ENCODE peak calls at places on chromosomes 6 and 20, in four cellular contexts. W is globus pallidus, T is AG10803, C is fibroblast of gingiva. D is an unnamed sample.
A peak's percentile ranks its signal among the peaks of the same experiment; 100 is the strongest.

GRCh38 chr6:41963371-41963770 is 21.8 kb upstream of the CCND3 start:
- DNase-seq in W (no peak), T (no peak), C (no peak), D (no peak)

GRCh38 chr6:92110390-92110789 is 1309.0 kb downstream of the EPHA7 start:
- DNase-seq in W (no peak), T (no peak), C (no peak), D (no peak)

GRCh38 chr6:130968486-130968885 is 94.6 kb downstream of the EPB41L2 start:
- DNase-seq in W (no peak), T (peak; percentile 46), C (no peak), D (no peak)

GRCh38 chr20:33744773-33745385 is 13.1 kb downstream of the ZNF341 start:
- DNase-seq in W (no peak), T (no peak), C (no peak), D (no peak)

GRCh38 chr6:119174879-119175817 is 96.7 kb upstream of the FAM184A start:
- DNase-seq in W (no peak), T (peak; percentile 59), C (peak; percentile 57), D (no peak)

GRCh38 chr6:135185483-135185882 is 4.4 kb downstream of the MYB start:
- DNase-seq in W (no peak), T (no peak), C (no peak), D (no peak)

GRCh38 chr6:93932175-93932574 is 512.8 kb upstream of the EPHA7 start:
- DNase-seq in W (no peak), T (no peak), C (no peak), D (no peak)

GRCh38 chr6:117275205-117275604 is 9.8 kb downstream of the VGLL2 start:
- DNase-seq in W (no peak), T (no peak), C (no peak), D (no peak)

GRCh38 chr6:37667050-37667814 is 30.5 kb downstream of the MDGA1 start:
- DNase-seq in W (no peak), T (peak; percentile 45), C (no peak), D (no peak)

GRCh38 chr20:47204008-47204745 is 152.3 kb downstream of the ZMYND8 start:
- DNase-seq in W (no peak), T (peak; percentile 43), C (peak; percentile 24), D (no peak)

GRCh38 chr6:113050979-113051378 is 703.8 kb downstream of the RFPL4B start:
- DNase-seq in W (no peak), T (no peak), C (no peak), D (no peak)

GRCh38 chr6:5341845-5342244 is 80.5 kb downstream of the FARS2 start:
- DNase-seq in W (no peak), T (no peak), C (no peak), D (no peak)

GRCh38 chr6:21214738-21215448 is 378.7 kb upstream of the SOX4 start:
- DNase-seq in W (no peak), T (no peak), C (no peak), D (no peak)

GRCh38 chr20:25372584-25373336 is 17.9 kb downstream of the ABHD12 start:
- DNase-seq in W (no peak), T (peak; percentile 89), C (peak; percentile 90), D (no peak)

GRCh38 chr6:163589401-163589800 is 174.9 kb downstream of the QKI start:
- DNase-seq in W (no peak), T (no peak), C (no peak), D (peak; percentile 21)

GRCh38 chr20:49750611-49751396 is 37.1 kb upstream of the B4GALT5 start:
- DNase-seq in W (no peak), T (no peak), C (peak; percentile 56), D (no peak)

GRCh38 chr20:57393321-57394086 is 2.3 kb downstream of the RBM38 start:
- DNase-seq in W (peak; percentile 9), T (no peak), C (no peak), D (no peak)

GRCh38 chr20:52017669-52018317 is 173.8 kb downstream of the ZFP64 start:
- DNase-seq in W (no peak), T (no peak), C (no peak), D (no peak)

GRCh38 chr6:111973897-111974639 is 79.8 kb upstream of the CCN6 start:
- DNase-seq in W (no peak), T (peak; percentile 82), C (peak; percentile 69), D (no peak)

GRCh38 chr20:45016089-45016641 is 49.9 kb downstream of the STK4 start:
- DNase-seq in W (no peak), T (peak; percentile 69), C (peak; percentile 30), D (no peak)

GRCh38 chr6:27604986-27605385 is 132.1 kb upstream of the ZNF184 start:
- DNase-seq in W (no peak), T (no peak), C (no peak), D (no peak)

GRCh38 chr20:60664106-60664505 is 588.0 kb upstream of the CDH4 start:
- DNase-seq in W (no peak), T (no peak), C (no peak), D (no peak)

GRCh38 chr6:105274678-105275077 is 94.9 kb upstream of the POPDC3 start:
- DNase-seq in W (no peak), T (no peak), C (no peak), D (no peak)

GRCh38 chr6:105780146-105780860 is 305.8 kb upstream of the PRDM1 start:
- DNase-seq in W (no peak), T (peak; percentile 73), C (peak; percentile 83), D (no peak)

GRCh38 chr6:50842446-50842845 is 23.8 kb downstream of the TFAP2B start:
- DNase-seq in W (no peak), T (no peak), C (no peak), D (no peak)

GRCh38 chr6:36999467-37000125 is 5.9 kb upstream of the FGD2 start:
- DNase-seq in W (no peak), T (no peak), C (no peak), D (no peak)

GRCh38 chr6:9537381-9537780 is 877.5 kb downstream of the TFAP2A start:
- DNase-seq in W (no peak), T (peak; percentile 75), C (no peak), D (no peak)

GRCh38 chr6:31737315-31738047 is 1.2 kb upstream of the CLIC1 start:
- DNase-seq in W (peak; percentile 20), T (no peak), C (peak; percentile 25), D (peak; percentile 45)

GRCh38 chr6:118524686-118525085 is 23.4 kb upstream of the PLN start:
- DNase-seq in W (no peak), T (no peak), C (no peak), D (no peak)

GRCh38 chr6:105991561-105992314 is 94.4 kb upstream of the PRDM1 start:
- DNase-seq in W (peak; percentile 5), T (no peak), C (no peak), D (peak; percentile 9)

GRCh38 chr20:24309596-24309995 is 159.8 kb upstream of the SYNDIG1 start:
- DNase-seq in W (no peak), T (no peak), C (no peak), D (no peak)

GRCh38 chr6:53347250-53347920 is 1.4 kb downstream of the ELOVL5 start:
- DNase-seq in W (peak; percentile 50), T (peak; percentile 25), C (peak; percentile 19), D (peak; percentile 70)

GRCh38 chr20:43939762-43940121 is 25.1 kb downstream of the TOX2 start:
- DNase-seq in W (no peak), T (no peak), C (no peak), D (no peak)

GRCh38 chr6:167787896-167788530 is 38.7 kb upstream of the AFDN start:
- DNase-seq in W (no peak), T (no peak), C (no peak), D (no peak)

GRCh38 chr6:166592818-166593217 is 6.3 kb upstream of the RAMACL start:
- DNase-seq in W (no peak), T (peak; percentile 45), C (no peak), D (no peak)

GRCh38 chr6:51844391-51844735 is 243.1 kb downstream of the PKHD1 start:
- DNase-seq in W (no peak), T (no peak), C (no peak), D (peak; percentile 14)